ENCODE peak calls at places on chromosomes 3 and 15, in four cellular contexts. Y is ACHN; L is GM12892; O is effector CD4-positive, alpha-beta T cell. G is an unnamed sample.

GRCh38 chr15:26179906-26180305 is 316.8 kb upstream of the ATP10A start:
- DNase-seq in Y (peak), L (no peak), O (no peak), G (no peak)

GRCh38 chr3:104606812-104607211 is 759.9 kb upstream of the ALCAM start:
- DNase-seq in Y (no peak), L (no peak), O (no peak), G (no peak)

GRCh38 chr15:61668444-61668843 is 391.8 kb downstream of the VPS13C start:
- DNase-seq in Y (no peak), L (no peak), O (no peak), G (no peak)

GRCh38 chr3:72231439-72232196 is 446.7 kb upstream of the PROK2 start:
- DNase-seq in Y (no peak), L (no peak), O (no peak), G (no peak)

GRCh38 chr3:105006164-105006563 is 360.5 kb upstream of the ALCAM start:
- DNase-seq in Y (no peak), L (no peak), O (no peak), G (no peak)

GRCh38 chr3:106261915-106262683 is 393.3 kb upstream of the CBLB start:
- DNase-seq in Y (no peak), L (no peak), O (no peak), G (peak)

GRCh38 chr15:60407406-60407805 is 9.6 kb upstream of the ANXA2 start:
- DNase-seq in Y (peak), L (no peak), O (no peak), G (peak)

GRCh38 chr3:36689560-36689959 is 74.8 kb downstream of the DCLK3 start:
- DNase-seq in Y (no peak), L (no peak), O (no peak), G (no peak)

GRCh38 chr3:36597422-36597821 is 166.9 kb downstream of the DCLK3 start:
- DNase-seq in Y (no peak), L (no peak), O (no peak), G (peak)

GRCh38 chr3:44104668-44105321 is 136.9 kb upstream of the TOPAZ1 start:
- DNase-seq in Y (peak), L (peak), O (no peak), G (peak)

GRCh38 chr15:87777054-87777498 is 479.5 kb downstream of the NTRK3 start:
- DNase-seq in Y (peak), L (no peak), O (no peak), G (peak)

GRCh38 chr15:25136119-25136518 is 181.3 kb downstream of the SNRPN start:
- DNase-seq in Y (peak), L (no peak), O (no peak), G (peak)

GRCh38 chr15:56411122-56411749 is 46.0 kb downstream of the TEX9 start:
- DNase-seq in Y (no peak), L (no peak), O (no peak), G (peak)

GRCh38 chr15:62119224-62119925 is 45.7 kb downstream of the C2CD4B start:
- DNase-seq in Y (peak), L (no peak), O (no peak), G (peak)

GRCh38 chr15:70921297-70921696 is 28.7 kb downstream of the LRRC49 start:
- DNase-seq in Y (no peak), L (no peak), O (no peak), G (no peak)

GRCh38 chr3:183490653-183491052 is 62.2 kb upstream of the MCF2L2 start:
- DNase-seq in Y (peak), L (no peak), O (no peak), G (peak)

GRCh38 chr3:176375519-176375918 is 821.8 kb downstream of the TBL1XR1 start:
- DNase-seq in Y (no peak), L (no peak), O (no peak), G (no peak)

GRCh38 chr3:153061938-153062528 is 100.0 kb upstream of the RAP2B start:
- DNase-seq in Y (no peak), L (no peak), O (no peak), G (no peak)

GRCh38 chr15:38002883-38003477 is 68.5 kb downstream of the TMCO5A start:
- DNase-seq in Y (peak), L (no peak), O (no peak), G (peak)

GRCh38 chr3:42666022-42666421 is 12.5 kb downstream of the ZBTB47 start:
- DNase-seq in Y (no peak), L (no peak), O (no peak), G (no peak)

GRCh38 chr3:130088061-130088460 is 6.4 kb downstream of the ALG1L2 start:
- DNase-seq in Y (no peak), L (no peak), O (no peak), G (no peak)

GRCh38 chr3:74344865-74345264 is 269.6 kb downstream of the CNTN3 start:
- DNase-seq in Y (no peak), L (no peak), O (no peak), G (peak)

GRCh38 chr3:69305011-69305410 is 80.9 kb downstream of the FRMD4B start:
- DNase-seq in Y (peak), L (no peak), O (no peak), G (peak)

GRCh38 chr3:27094721-27095120 is 274.5 kb downstream of the NEK10 start:
- DNase-seq in Y (no peak), L (no peak), O (no peak), G (no peak)

GRCh38 chr3:157594413-157594812 is 91.2 kb upstream of the VEPH1 start:
- DNase-seq in Y (no peak), L (no peak), O (no peak), G (no peak)

GRCh38 chr3:171183042-171183441 is 156.5 kb upstream of the SLC2A2 start:
- DNase-seq in Y (peak), L (no peak), O (no peak), G (peak)

GRCh38 chr3:153023896-153024295 is 138.1 kb upstream of the RAP2B start:
- DNase-seq in Y (no peak), L (no peak), O (no peak), G (no peak)

GRCh38 chr3:149367021-149367840 is 10.2 kb downstream of the TM4SF1 start:
- DNase-seq in Y (peak), L (no peak), O (no peak), G (peak)

GRCh38 chr3:194282436-194283122 is 68.5 kb downstream of the CPN2 start:
- DNase-seq in Y (no peak), L (no peak), O (no peak), G (no peak)

GRCh38 chr3:174253221-174253620 is 605.9 kb upstream of the NAALADL2 start:
- DNase-seq in Y (no peak), L (no peak), O (no peak), G (no peak)

GRCh38 chr3:63990204-63990603 is 33.1 kb downstream of the PSMD6 start:
- DNase-seq in Y (no peak), L (no peak), O (no peak), G (no peak)

GRCh38 chr3:11944052-11944673 is 60.0 kb upstream of the SYN2 start:
- DNase-seq in Y (peak), L (no peak), O (no peak), G (peak)